ENCODE peak calls at places on chromosome 11, in four cellular contexts. H is GM12878, D is HepG2, M is K562. W is an unnamed sample.

GRCh38 chr11:74627381-74627780 is 35.0 kb downstream of the POLD3 start:
- DNase-seq in D (no peak), H (no peak), M (no peak), W (no peak)

GRCh38 chr11:33777906-33778305 is 3.6 kb upstream of the FBXO3 start:
- DNase-seq in M (no peak), D (no peak), H (no peak), W (no peak)

GRCh38 chr11:33635161-33635560 is 65.5 kb downstream of the C11orf91 start:
- DNase-seq in D (no peak), M (no peak), H (no peak), W (no peak)

GRCh38 chr11:72058416-72059034 is 21.8 kb downstream of the NUMA1 start:
- DNase-seq in M (no peak), H (no peak), D (no peak), W (no peak)

GRCh38 chr11:128840137-128840536 is 27.0 kb downstream of the KCNJ1 start:
- DNase-seq in D (no peak), M (no peak), H (no peak), W (no peak)

GRCh38 chr11:16607675-16608644 is 130.5 kb upstream of the C11orf58 start:
- DNase-seq in D (no peak), M (peak; percentile 64), H (no peak), W (peak; percentile 69)

GRCh38 chr11:134098566-134099184 is 29.8 kb downstream of the JAM3 start:
- DNase-seq in M (no peak), D (peak; percentile 18), H (no peak), W (no peak)

GRCh38 chr11:96256604-96257003 is 86.4 kb downstream of the MAML2 start:
- DNase-seq in H (no peak), D (no peak), M (no peak), W (no peak)

DNA sequence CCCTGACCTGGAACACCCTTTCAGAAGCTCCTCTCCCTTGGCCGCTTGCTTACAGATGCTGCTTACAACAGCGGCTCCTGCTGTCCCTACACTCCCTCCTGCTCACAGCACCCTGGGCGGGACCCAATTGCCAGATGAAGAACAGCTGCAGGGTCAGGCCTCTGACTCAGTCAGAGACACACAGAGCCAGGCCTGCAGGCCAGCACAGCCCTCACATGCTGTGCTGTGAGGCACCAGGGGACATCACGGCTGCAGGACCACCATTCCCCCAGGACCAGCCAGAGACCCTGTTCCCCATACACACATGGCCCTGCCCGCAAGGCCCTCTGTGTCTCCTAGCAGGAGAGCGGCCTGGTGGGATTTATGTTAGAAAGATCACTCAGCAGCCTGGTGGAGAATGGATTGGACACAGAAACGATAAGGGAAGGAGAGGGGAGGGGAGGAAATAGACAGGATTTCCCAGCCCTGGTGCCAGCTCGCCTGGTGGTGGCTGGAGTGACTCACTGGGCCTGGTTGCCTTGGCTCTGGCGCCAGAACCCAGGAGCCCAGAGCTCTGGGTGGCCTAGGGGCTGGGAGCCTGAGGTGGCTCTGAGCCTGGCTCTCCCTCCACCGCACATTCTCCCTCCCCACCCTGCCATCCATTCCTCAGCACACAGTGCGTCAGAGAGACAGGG is 6.7 kb downstream of the CAPN5 start:
- DNase-seq in D (peak; percentile 45), M (peak; percentile 41), H (no peak), W (peak; percentile 89)
- TF ChIP-seq YY1 in D (no peak), M (no peak), H (no peak), W (peak; percentile 21)

DNA sequence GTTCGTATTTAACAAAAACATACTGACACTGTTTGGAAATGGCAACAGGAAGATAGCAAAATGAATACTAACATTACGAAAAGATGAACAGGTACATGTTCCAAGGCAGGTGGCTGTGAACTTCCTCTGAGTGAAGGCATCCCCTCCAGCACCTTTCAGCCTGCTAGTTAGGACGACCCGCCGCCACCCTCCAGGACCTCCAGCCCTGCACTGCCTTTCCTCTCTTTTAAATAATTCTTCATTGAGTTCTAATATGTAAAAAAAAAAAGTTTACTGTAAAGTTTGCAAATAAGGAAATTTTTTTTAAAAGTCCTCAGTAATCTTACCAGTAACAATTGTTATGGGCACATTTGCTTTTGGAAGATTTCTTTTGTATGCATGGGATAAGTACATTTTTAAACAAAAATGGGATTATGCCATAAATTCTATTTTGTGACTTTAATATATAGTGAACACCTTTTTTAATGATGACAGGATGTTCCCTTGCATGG is 6.0 kb downstream of the NEAT1 start:
- DNase-seq in M (no peak), D (no peak), H (no peak), W (no peak)
- TF ChIP-seq NFIC in M (no peak), D (no peak), H (no peak), W (no peak)

DNA sequence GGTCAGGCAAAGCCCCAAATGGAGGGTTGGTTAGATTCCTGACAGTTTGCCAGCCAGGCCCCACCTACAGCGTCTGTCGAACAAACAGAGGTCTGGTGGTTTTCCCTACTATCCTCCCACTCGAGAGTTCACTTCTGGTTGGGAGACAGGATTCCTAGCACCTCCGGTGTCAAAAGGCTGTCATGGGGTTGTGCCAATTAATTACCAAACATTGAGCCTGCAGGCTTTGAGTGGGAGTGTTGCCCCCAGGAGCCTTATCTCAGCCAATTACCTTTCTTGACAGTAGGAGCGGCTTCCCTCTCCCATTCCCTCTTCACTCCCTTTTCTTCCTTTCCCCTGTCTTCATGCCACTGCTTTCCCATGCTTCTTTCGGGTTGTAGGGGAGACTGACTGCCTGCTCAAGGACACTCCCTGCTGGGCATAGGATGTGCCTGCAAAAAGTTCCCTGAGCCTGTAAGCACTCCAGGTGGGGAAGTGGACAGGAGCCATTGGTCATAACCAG is 4.7 kb upstream of the TTC36 start:
- DNase-seq in M (peak; percentile 41), D (peak; percentile 35), H (no peak), W (peak; percentile 52)
- TF ChIP-seq CTCF in M (peak; percentile 48), D (peak; percentile 54), H (peak; percentile 28), W (peak; percentile 47)

GRCh38 chr11:130115218-130115617 is 44.4 kb upstream of the ST14 start:
- DNase-seq in H (no peak), D (no peak), M (no peak), W (no peak)
- TF ChIP-seq YY1 in H (no peak), D (no peak), M (no peak), W (no peak)

GRCh38 chr11:118321386-118322082 is 17.0 kb downstream of the CD3E start:
- DNase-seq in M (no peak), H (no peak), D (peak; percentile 32), W (no peak)
- TF ChIP-seq NFIC in M (no peak), H (no peak), D (no peak), W (no peak)

GRCh38 chr11:113715273-113715672 is 9.2 kb upstream of the TMPRSS5 start:
- DNase-seq in M (peak; percentile 73), H (no peak), D (no peak), W (no peak)
- TF ChIP-seq CTCF in M (no peak), H (no peak), D (no peak), W (no peak)

GRCh38 chr11:73194034-73194507 is 24.0 kb upstream of the P2RY2 start:
- DNase-seq in D (no peak), M (no peak), H (no peak), W (no peak)
- TF ChIP-seq YY1 in D (no peak), M (no peak), H (no peak), W (no peak)

GRCh38 chr11:32307921-32308320 is 127.4 kb downstream of the WT1 start:
- DNase-seq in M (no peak), H (no peak), D (no peak), W (no peak)

GRCh38 chr11:32309541-32310217 is 125.7 kb downstream of the WT1 start:
- DNase-seq in M (no peak), H (no peak), D (no peak), W (no peak)

GRCh38 chr11:32311351-32312077 is 123.8 kb downstream of the WT1 start:
- DNase-seq in D (no peak), M (no peak), H (no peak), W (no peak)

GRCh38 chr11:32312206-32312817 is 123.0 kb downstream of the WT1 start:
- DNase-seq in D (no peak), H (no peak), M (no peak), W (no peak)

DNA sequence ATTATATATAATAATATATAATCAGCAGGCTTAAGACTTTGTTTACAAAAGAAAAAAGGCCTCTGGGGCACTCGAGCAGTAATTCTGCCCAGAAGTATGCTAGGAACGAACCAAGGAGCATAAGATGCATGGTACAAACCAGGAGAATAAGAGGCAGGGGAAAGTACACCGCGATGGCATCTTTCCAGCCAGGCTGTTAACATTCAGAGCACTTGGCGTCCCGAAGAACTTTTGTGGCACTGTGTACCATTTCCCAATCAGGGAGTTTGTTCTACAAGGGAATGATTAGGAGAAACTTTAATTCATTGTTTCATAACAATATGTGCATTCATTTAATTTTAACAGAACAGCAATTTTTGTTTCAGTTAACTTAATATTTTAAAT is 125.1 kb downstream of the WT1 start:
- DNase-seq in H (no peak), M (no peak), D (no peak), W (no peak)
- TF ChIP-seq NFIC in H (no peak), M (no peak), D (no peak), W (no peak)

GRCh38 chr11:79708319-79708928 is 267.6 kb upstream of the TENM4 start:
- DNase-seq in M (no peak), D (peak; percentile 53), H (peak; percentile 1), W (peak; percentile 29)
- TF ChIP-seq CTCF in M (no peak), D (peak; percentile 84), H (peak; percentile 78), W (peak; percentile 55)